ENCODE peak calls at places on chromosomes 3 and 15, in five cellular contexts. One of them, this sample, is unnamed. For H3K9me3, the result is how much of the 10 kb centered on the place peaks cover.

GRCh38 chr3:183388213-183388612 is 40.2 kb downstream of the MCF2L2 start:
- DNase-seq in tibial artery: no peak
- DNase-seq in K562: no peak
- DNase-seq in MM.1S: no peak
- DNase-seq in upper lobe of right lung: no peak
- DNase-seq in this sample: no peak

GRCh38 chr15:77727635-77728311 is 95.1 kb upstream of the LINGO1 start:
- DNase-seq in tibial artery: no peak
- DNase-seq in upper lobe of right lung: no peak
- DNase-seq in K562: no peak
- DNase-seq in MM.1S: no peak
- DNase-seq in this sample: no peak

GRCh38 chr3:190458040-190458439 is 8.3 kb upstream of the TMEM207 start:
- DNase-seq in MM.1S: no peak
- DNase-seq in K562: no peak
- DNase-seq in tibial artery: no peak
- DNase-seq in upper lobe of right lung: no peak
- DNase-seq in this sample: no peak

GRCh38 chr3:13102386-13103345 is 29.4 kb upstream of the IQSEC1 start:
- DNase-seq in MM.1S: no peak
- DNase-seq in tibial artery: no peak
- DNase-seq in upper lobe of right lung: no peak
- DNase-seq in K562: no peak
- DNase-seq in this sample: no peak

GRCh38 chr3:132972333-132972732 is 65.9 kb upstream of the TMEM108 start:
- DNase-seq in K562: no peak
- DNase-seq in upper lobe of right lung: no peak
- DNase-seq in MM.1S: no peak
- DNase-seq in tibial artery: no peak
- DNase-seq in this sample: no peak

GRCh38 chr3:23723930-23724329 is 81.8 kb upstream of the UBE2E1 start:
- DNase-seq in tibial artery: no peak
- DNase-seq in upper lobe of right lung: no peak
- DNase-seq in K562: no peak
- DNase-seq in MM.1S: peak
- DNase-seq in this sample: no peak

GRCh38 chr3:109351231-109351630 is 13.9 kb upstream of the DPPA4 start:
- DNase-seq in upper lobe of right lung: no peak
- DNase-seq in MM.1S: no peak
- DNase-seq in tibial artery: no peak
- DNase-seq in K562: no peak
- DNase-seq in this sample: no peak

GRCh38 chr3:137511655-137512054 is 252.5 kb upstream of the SOX14 start:
- DNase-seq in K562: no peak
- DNase-seq in tibial artery: no peak
- DNase-seq in MM.1S: no peak
- DNase-seq in upper lobe of right lung: no peak
- DNase-seq in this sample: no peak

GRCh38 chr15:31504462-31504839 is 177.8 kb downstream of the KLF13 start:
- DNase-seq in tibial artery: no peak
- DNase-seq in upper lobe of right lung: no peak
- DNase-seq in MM.1S: no peak
- DNase-seq in K562: no peak
- DNase-seq in this sample: peak

GRCh38 chr3:112676659-112677234 is 35.8 kb upstream of the CCDC80 start:
- DNase-seq in MM.1S: peak
- DNase-seq in upper lobe of right lung: peak
- DNase-seq in tibial artery: peak
- DNase-seq in K562: peak
- DNase-seq in this sample: peak

GRCh38 chr15:83503595-83504364 is 56.6 kb downstream of the SH3GL3 start:
- DNase-seq in tibial artery: no peak
- DNase-seq in K562: no peak
- DNase-seq in upper lobe of right lung: no peak
- DNase-seq in MM.1S: no peak
- DNase-seq in this sample: no peak

GRCh38 chr3:126253072-126253471 is 72.7 kb upstream of the ALDH1L1 start:
- DNase-seq in K562: no peak
- DNase-seq in upper lobe of right lung: no peak
- DNase-seq in MM.1S: no peak
- DNase-seq in tibial artery: no peak
- DNase-seq in this sample: no peak

GRCh38 chr3:196143708-196144382 is 62.0 kb upstream of the TFRC start:
- DNase-seq in tibial artery: no peak
- DNase-seq in MM.1S: no peak
- DNase-seq in upper lobe of right lung: no peak
- DNase-seq in K562: peak
- DNase-seq in this sample: no peak

GRCh38 chr15:62272290-62272689 is 107.2 kb upstream of the C2CD4B start:
- DNase-seq in MM.1S: no peak
- DNase-seq in K562: no peak
- DNase-seq in tibial artery: no peak
- DNase-seq in upper lobe of right lung: no peak
- DNase-seq in this sample: no peak

GRCh38 chr15:42921049-42921731 is 612 bp upstream of the TTBK2 start:
- DNase-seq in upper lobe of right lung: no peak
- DNase-seq in K562: no peak
- DNase-seq in tibial artery: peak
- DNase-seq in MM.1S: peak
- DNase-seq in this sample: peak

GRCh38 chr3:39101022-39101689 is 6.3 kb downstream of the GORASP1 start:
- DNase-seq in upper lobe of right lung: no peak
- DNase-seq in tibial artery: no peak
- DNase-seq in MM.1S: peak
- DNase-seq in K562: peak
- DNase-seq in this sample: peak

GRCh38 chr3:187958432-187959003 is 195.4 kb upstream of the LPP start:
- DNase-seq in upper lobe of right lung: no peak
- DNase-seq in K562: no peak
- DNase-seq in MM.1S: no peak
- DNase-seq in tibial artery: no peak
- DNase-seq in this sample: peak

GRCh38 chr3:119783255-119783654 is 1.4 kb downstream of the NR1I2 start:
- DNase-seq in upper lobe of right lung: no peak
- DNase-seq in K562: no peak
- DNase-seq in tibial artery: no peak
- DNase-seq in MM.1S: no peak
- DNase-seq in this sample: no peak

GRCh38 chr3:124636101-124636862 is 94.0 kb upstream of the UMPS start:
- DNase-seq in K562: peak
- DNase-seq in MM.1S: no peak
- DNase-seq in upper lobe of right lung: no peak
- DNase-seq in tibial artery: no peak
- DNase-seq in this sample: no peak

GRCh38 chr3:130658666-130659065 is 88.0 kb downstream of the PIK3R4 start:
- DNase-seq in upper lobe of right lung: no peak
- DNase-seq in MM.1S: no peak
- DNase-seq in tibial artery: no peak
- DNase-seq in K562: no peak
- DNase-seq in this sample: no peak

GRCh38 chr15:85457392-85457968 is 77.1 kb downstream of the AKAP13 start:
- DNase-seq in upper lobe of right lung: no peak
- DNase-seq in MM.1S: no peak
- DNase-seq in K562: no peak
- DNase-seq in tibial artery: no peak
- DNase-seq in this sample: no peak

GRCh38 chr15:92068121-92068520 is 214.6 kb downstream of the SLCO3A1 start:
- DNase-seq in K562: no peak
- DNase-seq in tibial artery: no peak
- DNase-seq in upper lobe of right lung: peak
- DNase-seq in MM.1S: no peak
- DNase-seq in this sample: no peak

GRCh38 chr3:89606151-89606550 is 498.7 kb downstream of the EPHA3 start:
- DNase-seq in tibial artery: no peak
- DNase-seq in MM.1S: no peak
- DNase-seq in K562: no peak
- DNase-seq in upper lobe of right lung: no peak
- DNase-seq in this sample: no peak

GRCh38 chr3:123284399-123285010 is 82.8 kb downstream of the SEC22A start:
- DNase-seq in MM.1S: no peak
- DNase-seq in upper lobe of right lung: no peak
- DNase-seq in K562: no peak
- DNase-seq in tibial artery: no peak
- DNase-seq in this sample: no peak

GRCh38 chr3:30357897-30358296 is 248.5 kb upstream of the TGFBR2 start:
- DNase-seq in K562: no peak
- DNase-seq in upper lobe of right lung: no peak
- DNase-seq in MM.1S: no peak
- DNase-seq in tibial artery: no peak
- DNase-seq in this sample: no peak

GRCh38 chr3:8853081-8853480 is 83.7 kb upstream of the OXTR start:
- DNase-seq in MM.1S: no peak
- DNase-seq in K562: no peak
- DNase-seq in tibial artery: no peak
- DNase-seq in upper lobe of right lung: no peak
- DNase-seq in this sample: no peak

GRCh38 chr3:87461036-87461435 is 184.7 kb upstream of the POU1F1 start:
- DNase-seq in tibial artery: no peak
- DNase-seq in upper lobe of right lung: no peak
- DNase-seq in MM.1S: no peak
- DNase-seq in K562: no peak
- DNase-seq in this sample: no peak

GRCh38 chr3:157089455-157090221 is 70.3 kb downstream of the CCNL1 start:
- DNase-seq in upper lobe of right lung: peak
- DNase-seq in tibial artery: no peak
- DNase-seq in MM.1S: no peak
- DNase-seq in K562: peak
- DNase-seq in this sample: no peak

GRCh38 chr3:126133606-126134005 is 46.8 kb downstream of the ALDH1L1 start:
- DNase-seq in K562: no peak
- DNase-seq in MM.1S: no peak
- DNase-seq in tibial artery: peak
- DNase-seq in upper lobe of right lung: peak
- DNase-seq in this sample: no peak

DNA sequence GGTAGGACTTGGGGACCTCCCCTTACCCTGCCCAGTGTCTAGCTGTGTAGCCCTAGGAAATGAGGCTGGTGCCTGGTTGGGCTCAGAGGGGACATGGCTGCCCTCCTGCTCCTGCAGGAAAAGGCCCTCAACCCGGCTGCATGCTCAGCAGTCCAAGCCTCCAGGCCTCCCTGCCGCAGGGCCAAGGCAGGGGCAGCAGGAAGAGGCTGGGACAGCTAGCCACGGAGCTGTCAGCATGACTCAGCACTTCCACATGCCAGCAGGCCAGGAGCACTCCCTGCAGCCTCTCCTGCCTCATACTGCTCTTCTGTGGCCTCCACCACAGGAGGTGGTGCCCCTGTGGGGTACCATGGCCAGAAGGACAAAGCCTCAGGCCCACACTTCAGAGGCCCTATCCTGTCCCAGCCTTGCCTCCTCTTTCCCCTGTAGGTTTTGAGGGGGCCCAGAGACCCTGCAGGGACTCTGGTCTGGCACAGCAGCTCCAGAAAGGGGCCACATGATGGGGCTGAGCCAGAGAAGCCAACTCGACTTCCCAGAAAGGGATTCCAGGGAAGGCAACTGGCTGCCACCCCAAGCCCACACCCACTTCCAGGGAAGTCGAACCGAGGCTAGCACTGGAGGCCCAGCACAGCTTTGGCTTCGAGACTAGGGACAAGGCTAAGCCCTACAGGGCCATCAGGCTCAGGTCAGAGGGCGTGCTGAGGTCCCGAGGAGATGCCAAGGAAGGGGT is 19.5 kb downstream of the TKT start:
- DNase-seq in K562: peak
- DNase-seq in upper lobe of right lung: peak
- DNase-seq in MM.1S: peak
- DNase-seq in tibial artery: peak
- DNase-seq in this sample: no peak
- H3K27ac ChIP-seq in K562: peak
- H3K27ac ChIP-seq in upper lobe of right lung: peak
- H3K27ac ChIP-seq in MM.1S: peak
- H3K27ac ChIP-seq in tibial artery: peak
- H3K27ac ChIP-seq in this sample: no peak

DNA sequence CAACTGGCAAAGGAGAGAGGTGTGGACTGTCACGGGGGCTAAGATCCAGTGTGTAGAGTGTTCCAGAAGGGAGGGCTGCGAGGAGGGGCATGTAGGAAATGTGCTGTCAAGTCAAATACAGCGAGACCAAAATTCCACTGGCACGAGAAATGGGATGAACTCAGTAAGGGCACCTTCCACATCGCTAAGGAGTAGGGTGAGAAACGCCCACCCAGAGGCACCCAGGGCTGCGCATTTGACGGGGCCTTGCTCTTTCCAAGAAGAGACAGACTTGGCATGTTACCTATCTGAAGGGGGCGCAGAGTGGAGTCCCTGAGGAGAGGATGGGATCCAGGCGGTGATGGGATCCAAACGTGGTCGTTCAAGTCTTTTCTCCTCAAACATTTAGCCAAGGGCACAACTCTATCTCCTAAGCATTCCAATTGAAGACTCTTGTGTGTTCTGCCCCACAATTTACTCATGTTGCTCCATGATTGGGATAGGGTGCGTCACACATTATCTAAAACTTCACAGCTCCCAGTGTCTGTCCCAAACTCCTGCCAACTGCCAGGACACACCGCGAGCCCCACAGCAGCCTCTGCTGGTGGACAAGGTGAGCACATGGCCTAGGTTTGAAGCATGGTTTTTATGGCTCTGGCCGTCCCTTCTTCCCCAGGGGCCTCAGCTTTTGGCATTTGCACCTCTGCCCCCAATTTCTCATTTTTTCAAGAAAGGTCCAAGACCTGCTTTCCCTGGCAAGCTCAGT is 7.6 kb downstream of the SELENOS start:
- DNase-seq in MM.1S: no peak
- DNase-seq in K562: no peak
- DNase-seq in tibial artery: no peak
- DNase-seq in upper lobe of right lung: no peak
- DNase-seq in this sample: no peak
- TF ChIP-seq CTCF in MM.1S: peak
- TF ChIP-seq CTCF in K562: peak
- TF ChIP-seq CTCF in tibial artery: no peak
- TF ChIP-seq CTCF in upper lobe of right lung: peak
- TF ChIP-seq CTCF in this sample: no peak

GRCh38 chr15:26472661-26473060 is 300.2 kb downstream of the GABRB3 start:
- DNase-seq in upper lobe of right lung: no peak
- DNase-seq in tibial artery: no peak
- DNase-seq in K562: no peak
- DNase-seq in MM.1S: no peak
- DNase-seq in this sample: no peak
- H3K9me3 ChIP-seq in upper lobe of right lung: under half
- H3K9me3 ChIP-seq in tibial artery: under half
- H3K9me3 ChIP-seq in K562: under half
- H3K9me3 ChIP-seq in MM.1S: under half
- H3K9me3 ChIP-seq in this sample: under half

GRCh38 chr3:42942693-42943092 is 36.4 kb upstream of the GASK1A start:
- DNase-seq in upper lobe of right lung: no peak
- DNase-seq in tibial artery: no peak
- DNase-seq in K562: no peak
- DNase-seq in MM.1S: no peak
- DNase-seq in this sample: no peak
- H3K27ac ChIP-seq in upper lobe of right lung: no peak
- H3K27ac ChIP-seq in tibial artery: no peak
- H3K27ac ChIP-seq in K562: no peak
- H3K27ac ChIP-seq in MM.1S: no peak
- H3K27ac ChIP-seq in this sample: no peak

This sample was measured in CD8-positive, alpha-beta T cell.